ENCODE peak calls at places on chromosomes 3 and 15, in six cellular contexts. L, I, U, S, X and Q are unnamed samples.

GRCh38 chr3:23763040-23763477 is 42.7 kb upstream of the UBE2E1 start:
- DNase-seq in X (no peak), U (no peak), I (no peak), L (no peak), S (no peak), Q (no peak)

GRCh38 chr15:61426466-61426865 is 197.4 kb upstream of the RORA start:
- DNase-seq in L (no peak), I (no peak), U (no peak), X (no peak), S (no peak), Q (no peak)

GRCh38 chr3:155995525-155996370 is 124.6 kb upstream of the KCNAB1 start:
- DNase-seq in I (no peak), X (peak; percentile 59), S (no peak), U (no peak), L (no peak), Q (peak; percentile 20)

GRCh38 chr3:44624696-44625528 is at the start of gene ZNF197:
- DNase-seq in I (peak; percentile 94), U (peak; percentile 48), X (peak; percentile 91), L (peak; percentile 41), S (peak; percentile 72), Q (peak; percentile 77)

GRCh38 chr3:108305484-108306172 is 9.3 kb downstream of the HHLA2 start:
- DNase-seq in S (peak; percentile 85), U (no peak), X (peak; percentile 25), L (no peak), I (peak; percentile 64), Q (no peak)

GRCh38 chr3:38138347-38139190 is at the start of gene MYD88:
- DNase-seq in I (peak; percentile 95), L (no peak), U (peak; percentile 80), X (peak; percentile 59), S (no peak), Q (peak; percentile 80)

GRCh38 chr15:47246317-47246716 is 471.0 kb upstream of the SEMA6D start:
- DNase-seq in L (no peak), S (no peak), I (no peak), U (no peak), X (no peak), Q (no peak)

GRCh38 chr3:58326267-58326932 is 6.3 kb upstream of the PXK start:
- DNase-seq in I (no peak), X (no peak), S (no peak), L (no peak), U (no peak), Q (no peak)

GRCh38 chr3:163474766-163475165 is 1603.5 kb downstream of the SI start:
- DNase-seq in I (no peak), X (no peak), S (no peak), L (no peak), U (no peak), Q (no peak)

GRCh38 chr3:184836090-184836785 is 24.3 kb downstream of the VPS8 start:
- DNase-seq in X (no peak), U (no peak), L (no peak), S (no peak), I (no peak), Q (no peak)

GRCh38 chr3:126546013-126546412 is 12.7 kb downstream of the C3orf22 start:
- DNase-seq in I (no peak), L (no peak), U (no peak), X (no peak), S (no peak), Q (no peak)

GRCh38 chr15:57440799-57441198 is 64.5 kb downstream of the CGNL1 start:
- DNase-seq in I (no peak), X (no peak), L (no peak), U (no peak), S (no peak), Q (no peak)

GRCh38 chr3:32374788-32375595 is 16.7 kb upstream of the CMTM7 start:
- DNase-seq in S (peak; percentile 48), I (no peak), U (peak; percentile 51), X (peak; percentile 79), L (peak; percentile 45), Q (peak; percentile 53)

GRCh38 chr3:19457449-19457848 is 309.1 kb downstream of the KCNH8 start:
- DNase-seq in S (no peak), L (no peak), U (no peak), X (peak; percentile 75), I (no peak), Q (no peak)

GRCh38 chr3:182388506-182388905 is 404.8 kb upstream of the ATP11B start:
- DNase-seq in L (no peak), I (no peak), S (no peak), X (no peak), U (no peak), Q (no peak)

GRCh38 chr3:175224051-175224450 is 364.9 kb downstream of the NAALADL2 start:
- DNase-seq in I (no peak), L (no peak), S (no peak), U (no peak), X (no peak), Q (no peak)

GRCh38 chr15:40061212-40061901 is 22.4 kb upstream of the SRP14 start:
- DNase-seq in I (no peak), S (no peak), X (no peak), U (no peak), L (no peak), Q (peak; percentile 67)

GRCh38 chr3:100106531-100107155 is 7.7 kb downstream of the FILIP1L start:
- DNase-seq in L (no peak), I (no peak), U (no peak), X (peak; percentile 33), S (no peak), Q (no peak)

GRCh38 chr3:1439395-1439794 is 346.6 kb downstream of the CNTN6 start:
- DNase-seq in U (no peak), S (no peak), I (no peak), X (peak; percentile 13), L (no peak), Q (no peak)

GRCh38 chr15:23866832-23867231 is 179.7 kb upstream of the NDN start:
- DNase-seq in U (no peak), L (no peak), X (no peak), I (no peak), S (peak; percentile 35), Q (no peak)

GRCh38 chr15:58010983-58011382 is 54.5 kb downstream of the ALDH1A2 start:
- DNase-seq in I (no peak), L (no peak), U (no peak), S (no peak), X (no peak), Q (no peak)

GRCh38 chr15:96333194-96334016 is 2.9 kb downstream of the NR2F2 start:
- DNase-seq in S (no peak), L (no peak), X (peak; percentile 47), U (no peak), I (peak; percentile 81), Q (peak; percentile 27)

GRCh38 chr3:154464440-154465148 is 34.6 kb upstream of the GPR149 start:
- DNase-seq in L (no peak), I (no peak), X (peak; percentile 51), S (no peak), U (no peak), Q (no peak)

GRCh38 chr3:194269610-194270145 is 81.5 kb downstream of the CPN2 start:
- DNase-seq in U (no peak), X (no peak), L (no peak), S (no peak), I (peak; percentile 96), Q (no peak)

GRCh38 chr15:46857103-46857502 is 860.2 kb upstream of the SEMA6D start:
- DNase-seq in S (no peak), U (no peak), L (no peak), X (no peak), I (no peak), Q (no peak)

GRCh38 chr3:52022323-52023100 is 26.8 kb upstream of the RPL29 start:
- DNase-seq in S (no peak), U (no peak), I (no peak), X (no peak), L (no peak), Q (no peak)

GRCh38 chr15:65743637-65744252 is 48.3 kb downstream of the DENND4A start:
- DNase-seq in S (no peak), I (no peak), U (no peak), X (no peak), L (no peak), Q (no peak)

GRCh38 chr3:38247366-38248035 is 18.1 kb upstream of the SLC22A13 start:
- DNase-seq in L (no peak), I (no peak), X (peak; percentile 84), U (no peak), S (peak; percentile 41), Q (no peak)

GRCh38 chr3:39434574-39434973 is 28.1 kb downstream of the RPSA start:
- DNase-seq in X (peak; percentile 61), S (no peak), U (no peak), L (no peak), I (no peak), Q (no peak)

GRCh38 chr3:27472166-27472565 is 12.0 kb downstream of the SLC4A7 start:
- DNase-seq in S (no peak), U (no peak), X (no peak), L (no peak), I (no peak), Q (no peak)

GRCh38 chr3:26118165-26118564 is 328.3 kb downstream of the OXSM start:
- DNase-seq in L (peak; percentile 4), S (peak; percentile 17), I (no peak), U (no peak), X (peak; percentile 4), Q (no peak)

GRCh38 chr15:35624881-35625280 is 78.9 kb upstream of the DPH6 start:
- DNase-seq in U (no peak), S (no peak), X (peak; percentile 85), I (peak; percentile 67), L (no peak), Q (no peak)

DNA sequence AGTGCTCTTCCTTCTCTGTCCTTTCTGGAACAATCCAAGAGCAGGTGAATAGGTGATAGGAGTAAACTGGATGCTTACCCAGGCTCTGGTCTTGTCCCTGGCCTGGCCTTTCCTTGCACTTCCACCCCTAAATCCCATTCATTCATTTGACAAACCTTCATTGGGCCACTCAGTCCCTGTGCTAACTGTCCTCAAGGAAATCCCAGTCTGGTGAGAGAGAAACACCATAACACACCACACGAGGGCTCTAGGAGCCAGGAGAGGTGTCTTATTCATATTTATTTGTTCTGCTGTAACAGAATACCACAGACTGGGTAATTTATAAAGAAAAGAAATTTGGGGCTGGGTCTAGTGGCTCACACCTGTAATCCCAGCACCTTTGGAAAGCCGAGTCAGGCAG is 22.8 kb downstream of the EFCC1 start:
- DNase-seq in X (peak; percentile 43), I (no peak), S (no peak), U (no peak), L (no peak), Q (no peak)
- TF ChIP-seq CTCF in X (no peak), I (peak; percentile 18), S (peak; percentile 62), U (no peak), L (peak; percentile 25), Q (no peak)

GRCh38 chr3:104102386-104102785 is 1264.3 kb upstream of the ALCAM start:
- DNase-seq in S (peak; percentile 33), X (peak; percentile 64), I (no peak), L (peak; percentile 37), U (no peak), Q (peak; percentile 37)
- TF ChIP-seq CTCF in S (peak; percentile 80), X (peak; percentile 75), I (peak; percentile 39), L (peak; percentile 82), U (no peak), Q (peak; percentile 74)

GRCh38 chr3:177447938-177448337 is 250.7 kb upstream of the TBL1XR1 start:
- DNase-seq in X (peak; percentile 96), L (no peak), U (no peak), I (peak; percentile 81), S (peak; percentile 80), Q (no peak)
- TF ChIP-seq CTCF in X (no peak), L (no peak), U (no peak), I (no peak), S (no peak), Q (no peak)

GRCh38 chr15:101784644-101785043 is 18.7 kb upstream of the OR4F6 start:
- DNase-seq in U (no peak), L (no peak), I (no peak), S (no peak), X (no peak), Q (no peak)
- TF ChIP-seq CTCF in U (no peak), L (no peak), I (no peak), S (no peak), X (no peak), Q (no peak)